ENCODE peak calls at places on chromosomes 2 and 18, in four cellular contexts. F is tibial nerve, H is adrenal gland, O is WERI-Rb-1. S is an unnamed sample. For H3K27me3, the result is how much of the 10 kb centered on the place peaks cover.

GRCh38 chr2:12970861-12971260 is 254.1 kb downstream of the TRIB2 start:
- DNase-seq in H (no peak), F (no peak), O (no peak), S (peak)

GRCh38 chr2:205675861-205676516 is 6.3 kb upstream of the NRP2 start:
- DNase-seq in O (no peak), F (no peak), H (no peak), S (peak)

GRCh38 chr18:50507120-50507590 is 52.7 kb upstream of the MAPK4 start:
- DNase-seq in H (peak), O (peak), F (no peak), S (peak)

GRCh38 chr2:46521215-46521683 is 41.9 kb downstream of the TMEM247 start:
- DNase-seq in F (peak), O (no peak), H (peak), S (peak)

GRCh38 chr18:53909668-53910067 is 314.8 kb downstream of the MBD2 start:
- DNase-seq in F (no peak), O (peak), H (no peak), S (peak)

GRCh38 chr2:208466133-208466919 is 59.7 kb downstream of the PTH2R start:
- DNase-seq in H (peak), O (peak), F (no peak), S (peak)

GRCh38 chr2:187878096-187878495 is 323.9 kb upstream of the TFPI start:
- DNase-seq in H (no peak), O (no peak), F (no peak), S (no peak)

GRCh38 chr2:176085861-176086771 is 2.4 kb upstream of the EVX2 start:
- DNase-seq in F (no peak), H (no peak), O (peak), S (no peak)

GRCh38 chr2:181240844-181241243 is 216.3 kb upstream of the ITGA4 start:
- DNase-seq in H (no peak), O (no peak), F (no peak), S (no peak)

GRCh38 chr2:45780541-45781463 is 129.3 kb downstream of the PRKCE start:
- DNase-seq in H (no peak), F (no peak), O (no peak), S (no peak)

GRCh38 chr18:34115409-34116081 is 109.2 kb downstream of the NOL4 start:
- DNase-seq in O (no peak), H (no peak), F (no peak), S (no peak)

GRCh38 chr2:86623549-86624547 is at the start of gene RNF103:
- DNase-seq in O (peak), F (peak), H (peak), S (peak)

GRCh38 chr2:74867841-74868658 is 34.1 kb downstream of the HK2 start:
- DNase-seq in F (no peak), O (no peak), H (peak), S (no peak)

GRCh38 chr2:234388591-234388990 is 108.3 kb downstream of the ARL4C start:
- DNase-seq in F (no peak), H (no peak), O (no peak), S (no peak)

GRCh38 chr2:24049485-24050021 is at the start of gene FKBP1B:
- DNase-seq in F (peak), O (no peak), H (peak), S (peak)

GRCh38 chr2:74514368-74515270 is at the start of gene TLX2:
- DNase-seq in O (no peak), H (no peak), F (no peak), S (no peak)

GRCh38 chr2:176656055-176656775 is 387.0 kb downstream of the MTX2 start:
- DNase-seq in O (no peak), H (no peak), F (no peak), S (no peak)

GRCh38 chr2:1691366-1691765 is 52.9 kb downstream of the PXDN start:
- DNase-seq in F (no peak), O (no peak), H (no peak), S (no peak)

GRCh38 chr18:57976230-57976773 is 67.7 kb upstream of the NEDD4L start:
- DNase-seq in H (no peak), F (no peak), O (no peak), S (no peak)
- H3K4me3 ChIP-seq in H (no peak), F (no peak), O (no peak), S (no peak)

GRCh38 chr2:73301636-73302035 is 8.3 kb upstream of the EGR4 start:
- DNase-seq in F (no peak), H (no peak), O (no peak), S (peak)

GRCh38 chr2:73295751-73296400 is 2.5 kb upstream of the EGR4 start:
- DNase-seq in O (no peak), F (no peak), H (no peak), S (peak)

GRCh38 chr2:73297586-73297985 is 4.2 kb upstream of the EGR4 start:
- DNase-seq in O (no peak), H (no peak), F (no peak), S (no peak)

GRCh38 chr2:73297151-73297559 is 3.8 kb upstream of the EGR4 start:
- DNase-seq in H (no peak), F (no peak), O (no peak), S (no peak)

DNA sequence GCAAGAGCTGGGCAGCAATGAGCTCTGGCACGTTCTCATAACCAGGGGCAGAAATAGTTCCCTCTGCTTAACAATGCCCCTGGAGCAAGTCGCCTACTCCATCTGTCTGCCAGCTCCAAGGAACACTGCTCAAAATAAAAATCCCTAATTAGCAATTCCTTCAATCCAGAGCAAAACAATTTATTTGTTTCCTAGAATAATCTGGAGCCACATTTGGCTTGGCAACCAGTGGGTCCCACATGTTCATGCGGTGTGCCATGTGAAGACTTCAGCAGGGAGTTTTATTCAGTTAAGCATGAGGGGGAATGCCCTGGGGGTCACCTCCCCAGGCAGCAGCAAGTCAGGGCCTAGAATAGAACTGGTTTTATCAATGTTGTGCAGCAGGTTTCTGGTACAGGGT is 7.6 kb upstream of the EGR4 start:
- DNase-seq in F (no peak), O (no peak), H (no peak), S (no peak)
- H3K27me3 ChIP-seq in F (under half), O (under half), H (under half), S (under half)

GRCh38 chr2:237955640-237956401 is 11.0 kb upstream of the UBE2F start:
- DNase-seq in F (no peak), O (no peak), H (no peak), S (no peak)
- H3K4me3 ChIP-seq in F (peak), O (no peak), H (no peak), S (peak)

GRCh38 chr2:227160164-227160563 is 3.8 kb downstream of the COL4A4 start:
- DNase-seq in F (no peak), O (no peak), H (no peak), S (no peak)

GRCh38 chr2:227163998-227164744 is at the start of the genes COL4A3 and COL4A4:
- DNase-seq in H (peak), O (peak), F (no peak), S (no peak)

GRCh38 chr2:227164745-227165350 is 424 bp downstream of the COL4A3 start:
- DNase-seq in H (peak), F (no peak), O (peak), S (no peak)

GRCh38 chr2:227163445-227163997 is 484 bp downstream of the COL4A4 start:
- DNase-seq in F (no peak), O (no peak), H (peak), S (no peak)

GRCh38 chr2:227161947-227162346 is 2.1 kb downstream of the COL4A4 start:
- DNase-seq in O (no peak), H (no peak), F (no peak), S (no peak)
- H3K27me3 ChIP-seq in O (under half), H (under half), F (half or more), S (under half)

GRCh38 chr2:223052710-223053261 is 796 bp downstream of the KCNE4 start:
- DNase-seq in O (no peak), H (no peak), F (no peak), S (no peak)

GRCh38 chr2:223050900-223051299 is 1.1 kb upstream of the KCNE4 start:
- DNase-seq in O (no peak), F (no peak), H (no peak), S (no peak)

GRCh38 chr2:223053431-223054192 is 1.6 kb downstream of the KCNE4 start:
- DNase-seq in O (no peak), F (no peak), H (no peak), S (no peak)

GRCh38 chr2:223050188-223050587 is 1.8 kb upstream of the KCNE4 start:
- DNase-seq in H (no peak), O (no peak), F (no peak), S (no peak)

GRCh38 chr2:223051580-223052375 is at the start of gene KCNE4:
- DNase-seq in F (no peak), O (peak), H (peak), S (no peak)
- H3K4me3 ChIP-seq in F (peak), O (peak), H (no peak), S (peak)

GRCh38 chr2:210591663-210592062 is 35.3 kb downstream of the CPS1 start:
- DNase-seq in O (no peak), H (no peak), F (no peak), S (no peak)
- H3K27me3 ChIP-seq in O (under half), H (under half), F (under half), S (under half)

GRCh38 chr18:26190506-26190905 is 35.7 kb upstream of the TAF4B start:
- DNase-seq in H (no peak), O (no peak), F (no peak), S (no peak)
- H3K4me3 ChIP-seq in H (no peak), O (no peak), F (no peak), S (no peak)

GRCh38 chr2:60503923-60504514 is 49.4 kb downstream of the BCL11A start:
- DNase-seq in F (no peak), H (no peak), O (peak), S (peak)

GRCh38 chr2:60507211-60507810 is 46.1 kb downstream of the BCL11A start:
- DNase-seq in F (no peak), H (no peak), O (no peak), S (peak)

GRCh38 chr2:60508307-60508706 is 45.1 kb downstream of the BCL11A start:
- DNase-seq in H (no peak), F (no peak), O (no peak), S (no peak)

GRCh38 chr2:60505240-60505639 is 48.2 kb downstream of the BCL11A start:
- DNase-seq in H (no peak), F (no peak), O (no peak), S (peak)

GRCh38 chr2:60505861-60506260 is 47.6 kb downstream of the BCL11A start:
- DNase-seq in O (no peak), H (no peak), F (no peak), S (peak)
- H3K27me3 ChIP-seq in O (under half), H (under half), F (under half), S (under half)

GRCh38 chr2:112483821-112484220 is 1.9 kb downstream of the TTL start:
- DNase-seq in F (no peak), H (no peak), O (no peak), S (peak)
- H3K4me3 ChIP-seq in F (no peak), H (no peak), O (peak), S (no peak)

S was measured in bronchial epithelial cell.